ENCODE peak calls at places on chromosomes 2 and 18, in nine cellular contexts. F is stomach, V is HCT116, X is GM12891, W is breast epithelium, U is transverse colon, E is prostate gland, T is K562, Y is vagina. P is an unnamed sample.

GRCh38 chr2:214482716-214483115 is 71.9 kb downstream of the VWC2L start:
- DNase-seq in F (no peak), V (no peak), X (no peak), W (no peak), U (no peak), E (no peak), T (no peak), Y (no peak), P (no peak)

GRCh38 chr2:69298261-69298660 is 88.8 kb downstream of the GFPT1 start:
- DNase-seq in F (no peak), V (no peak), X (no peak), W (no peak), U (no peak), E (no peak), T (no peak), Y (no peak), P (no peak)

GRCh38 chr2:58535182-58535581 is 294.1 kb upstream of the FANCL start:
- DNase-seq in F (no peak), V (no peak), X (no peak), W (no peak), U (no peak), E (no peak), T (no peak), Y (no peak), P (no peak)

GRCh38 chr2:230870544-230871360 is 6.0 kb downstream of the ITM2C start:
- DNase-seq in F (peak), V (no peak), X (no peak), W (peak), U (peak), E (no peak), T (no peak), Y (peak), P (peak)

GRCh38 chr2:234275515-234275914 is 221.4 kb downstream of the ARL4C start:
- DNase-seq in F (no peak), V (no peak), X (no peak), W (no peak), U (no peak), E (no peak), T (no peak), Y (no peak), P (no peak)

GRCh38 chr2:94759211-94759610 is 112.0 kb upstream of the TEKT4 start:
- DNase-seq in F (no peak), V (peak), X (no peak), W (no peak), U (no peak), E (no peak), T (peak), Y (no peak), P (no peak)

GRCh38 chr2:101808006-101808562 is 110.6 kb downstream of the MAP4K4 start:
- DNase-seq in F (no peak), V (no peak), X (no peak), W (no peak), U (no peak), E (no peak), T (no peak), Y (no peak), P (no peak)

GRCh38 chr2:234725528-234726264 is 226.1 kb upstream of the SH3BP4 start:
- DNase-seq in F (no peak), V (no peak), X (no peak), W (no peak), U (peak), E (no peak), T (no peak), Y (no peak), P (no peak)

GRCh38 chr2:88538362-88538917 is 85.9 kb upstream of the FOXI3 start:
- DNase-seq in F (no peak), V (no peak), X (no peak), W (no peak), U (no peak), E (no peak), T (no peak), Y (no peak), P (no peak)

GRCh38 chr18:47519706-47520105 is 268.2 kb upstream of the SKOR2 start:
- DNase-seq in F (no peak), V (no peak), X (no peak), W (no peak), U (no peak), E (no peak), T (no peak), Y (peak), P (no peak)
- TF ChIP-seq POLR2AphosphoS5 in F (no peak), V (no peak), X (no peak), W (no peak), U (no peak), E (no peak), T (no peak), Y (no peak), P (no peak)

GRCh38 chr18:61896118-61896517 is 3.3 kb upstream of the RNF152 start:
- DNase-seq in F (no peak), V (no peak), X (no peak), W (no peak), U (no peak), E (no peak), T (no peak), Y (no peak), P (no peak)

GRCh38 chr18:61893304-61893970 is 630 bp upstream of the RNF152 start:
- DNase-seq in F (peak), V (no peak), X (peak), W (no peak), U (peak), E (peak), T (peak), Y (no peak), P (no peak)

GRCh38 chr18:61894751-61895524 is 2.1 kb upstream of the RNF152 start:
- DNase-seq in F (no peak), V (no peak), X (peak), W (no peak), U (no peak), E (peak), T (no peak), Y (no peak), P (no peak)

GRCh38 chr18:61892683-61893303 is at the start of gene RNF152:
- DNase-seq in F (peak), V (no peak), X (no peak), W (peak), U (peak), E (peak), T (no peak), Y (no peak), P (no peak)

DNA sequence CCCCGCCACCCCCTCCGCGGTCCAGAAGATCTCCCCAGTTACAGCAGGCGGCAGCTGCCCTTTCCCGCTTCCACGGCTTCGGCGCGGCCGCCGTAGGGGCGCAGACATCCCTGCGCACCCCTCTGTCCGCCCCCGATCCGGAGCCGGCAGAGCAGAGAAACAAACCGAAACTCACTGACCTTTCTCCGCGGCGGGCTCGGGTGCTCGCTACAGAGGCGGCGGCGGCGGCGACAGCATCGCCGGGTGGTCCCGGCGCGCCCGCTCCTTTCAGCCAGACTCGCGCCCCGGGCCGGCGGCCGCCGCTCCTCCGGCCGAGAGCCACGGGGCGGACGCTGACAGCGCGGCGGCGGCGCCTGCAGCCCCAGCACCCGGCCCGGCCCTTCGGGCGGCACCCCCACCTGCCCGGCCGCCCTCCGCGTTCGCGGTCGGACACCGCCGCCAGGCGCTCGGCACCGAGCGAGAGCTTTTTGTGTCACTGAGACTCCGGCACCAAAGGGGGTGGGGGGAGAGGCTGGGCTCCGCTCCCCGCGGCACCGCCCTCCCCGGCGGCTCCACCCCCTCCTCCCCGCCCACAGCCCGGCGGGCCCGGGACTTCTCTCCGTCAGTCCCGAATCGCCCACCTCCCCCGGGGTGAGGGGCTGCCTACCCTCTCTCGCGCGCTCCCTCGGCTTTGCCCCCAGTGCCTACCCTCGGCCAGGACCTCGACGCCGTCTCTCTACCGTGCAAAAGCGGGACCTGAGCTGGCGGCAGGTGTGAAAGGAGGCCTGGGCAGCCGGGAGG is 1.4 kb upstream of the RNF152 start:
- DNase-seq in F (peak), V (peak), X (peak), W (peak), U (peak), E (peak), T (peak), Y (no peak), P (peak)
- TF ChIP-seq POLR2A in F (no peak), V (no peak), X (no peak), W (no peak), U (peak), E (peak), T (no peak), Y (peak), P (no peak)

GRCh38 chr2:96553176-96553956 is 16.8 kb downstream of the ARID5A start:
- DNase-seq in F (no peak), V (no peak), X (no peak), W (no peak), U (no peak), E (no peak), T (no peak), Y (peak), P (no peak)
- TF ChIP-seq POLR2AphosphoS5 in F (no peak), V (no peak), X (no peak), W (no peak), U (no peak), E (no peak), T (no peak), Y (no peak), P (peak)

GRCh38 chr2:127137741-127138140 is 30.8 kb upstream of the BIN1 start:
- DNase-seq in F (no peak), V (no peak), X (no peak), W (no peak), U (no peak), E (no peak), T (no peak), Y (no peak), P (no peak)

GRCh38 chr2:127137225-127137624 is 30.3 kb upstream of the BIN1 start:
- DNase-seq in F (no peak), V (no peak), X (no peak), W (no peak), U (no peak), E (no peak), T (no peak), Y (no peak), P (no peak)

GRCh38 chr2:127133793-127134192 is 26.8 kb upstream of the BIN1 start:
- DNase-seq in F (no peak), V (no peak), X (no peak), W (no peak), U (no peak), E (no peak), T (no peak), Y (no peak), P (no peak)

GRCh38 chr2:127134833-127135830 is 28.2 kb upstream of the BIN1 start:
- DNase-seq in F (no peak), V (no peak), X (no peak), W (no peak), U (no peak), E (no peak), T (no peak), Y (no peak), P (peak)

DNA sequence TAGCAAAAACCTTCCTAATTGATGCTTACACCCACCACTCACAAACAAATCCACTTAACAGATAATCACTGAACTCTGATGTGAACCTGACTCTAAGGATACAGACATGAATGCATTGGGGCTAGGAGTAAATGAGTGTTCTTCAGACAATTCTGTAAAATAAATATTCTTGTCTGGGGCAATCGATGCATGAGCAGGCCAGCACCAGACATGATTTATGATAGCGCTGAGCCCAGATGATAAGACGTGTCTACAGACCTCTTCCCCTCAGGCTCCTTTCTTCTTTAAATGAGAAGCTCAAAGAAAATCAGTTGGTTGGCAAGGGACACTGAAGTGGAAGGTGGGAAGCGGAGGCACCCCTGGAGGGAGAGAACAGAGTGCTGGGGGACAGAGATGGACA is 27.3 kb upstream of the BIN1 start:
- DNase-seq in F (no peak), V (no peak), X (no peak), W (no peak), U (no peak), E (no peak), T (no peak), Y (no peak), P (no peak)
- TF ChIP-seq POLR2A in F (no peak), V (no peak), X (no peak), W (no peak), U (no peak), E (no peak), T (no peak), Y (no peak), P (no peak)

GRCh38 chr2:118841828-118842461 is 5.5 kb downstream of the EN1 start:
- DNase-seq in F (no peak), V (no peak), X (no peak), W (no peak), U (no peak), E (no peak), T (no peak), Y (no peak), P (peak)
- TF ChIP-seq POLR2AphosphoS5 in F (no peak), V (no peak), X (no peak), W (no peak), U (no peak), E (no peak), T (no peak), Y (no peak), P (peak)

DNA sequence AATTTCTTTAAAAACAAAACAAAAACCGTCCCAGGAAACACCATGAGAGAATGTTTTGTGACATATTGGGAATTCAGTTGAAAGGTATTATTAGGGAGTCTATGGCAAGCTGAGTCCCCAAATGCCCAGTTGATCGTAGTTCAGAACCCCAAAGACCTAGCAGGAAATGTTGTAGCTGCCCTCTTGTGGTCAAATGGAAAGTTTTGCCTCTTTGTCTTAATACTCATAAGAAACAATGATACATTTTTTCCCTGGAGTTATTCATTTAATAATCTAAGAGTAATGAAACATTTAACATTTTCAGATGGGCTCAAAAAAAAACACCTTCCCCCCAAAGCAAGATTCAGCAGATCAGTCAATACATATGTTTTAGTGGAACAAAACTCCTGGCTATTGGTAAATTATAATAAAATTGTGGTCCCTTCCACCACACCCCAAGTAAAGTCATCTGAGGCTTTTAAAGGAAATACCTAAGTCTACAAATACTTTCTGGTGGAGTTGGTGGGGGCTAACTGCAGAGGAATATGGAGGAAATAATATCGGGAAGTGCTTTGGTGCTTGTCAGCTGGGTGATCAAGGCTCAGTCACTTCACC is 37.8 kb upstream of the EFEMP1 start:
- DNase-seq in F (no peak), V (peak), X (peak), W (no peak), U (no peak), E (peak), T (peak), Y (no peak), P (no peak)
- TF ChIP-seq POLR2A in F (no peak), V (no peak), X (no peak), W (no peak), U (no peak), E (no peak), T (no peak), Y (no peak), P (no peak)

GRCh38 chr2:100560431-100560830 is 2.4 kb upstream of the PDCL3 start:
- DNase-seq in F (no peak), V (no peak), X (no peak), W (no peak), U (no peak), E (no peak), T (no peak), Y (no peak), P (no peak)

GRCh38 chr2:100563407-100564247 is 834 bp downstream of the PDCL3 start:
- DNase-seq in F (no peak), V (no peak), X (no peak), W (no peak), U (no peak), E (no peak), T (peak), Y (no peak), P (peak)

GRCh38 chr2:100561191-100561590 is 1.6 kb upstream of the PDCL3 start:
- DNase-seq in F (no peak), V (no peak), X (no peak), W (no peak), U (no peak), E (no peak), T (no peak), Y (no peak), P (no peak)

DNA sequence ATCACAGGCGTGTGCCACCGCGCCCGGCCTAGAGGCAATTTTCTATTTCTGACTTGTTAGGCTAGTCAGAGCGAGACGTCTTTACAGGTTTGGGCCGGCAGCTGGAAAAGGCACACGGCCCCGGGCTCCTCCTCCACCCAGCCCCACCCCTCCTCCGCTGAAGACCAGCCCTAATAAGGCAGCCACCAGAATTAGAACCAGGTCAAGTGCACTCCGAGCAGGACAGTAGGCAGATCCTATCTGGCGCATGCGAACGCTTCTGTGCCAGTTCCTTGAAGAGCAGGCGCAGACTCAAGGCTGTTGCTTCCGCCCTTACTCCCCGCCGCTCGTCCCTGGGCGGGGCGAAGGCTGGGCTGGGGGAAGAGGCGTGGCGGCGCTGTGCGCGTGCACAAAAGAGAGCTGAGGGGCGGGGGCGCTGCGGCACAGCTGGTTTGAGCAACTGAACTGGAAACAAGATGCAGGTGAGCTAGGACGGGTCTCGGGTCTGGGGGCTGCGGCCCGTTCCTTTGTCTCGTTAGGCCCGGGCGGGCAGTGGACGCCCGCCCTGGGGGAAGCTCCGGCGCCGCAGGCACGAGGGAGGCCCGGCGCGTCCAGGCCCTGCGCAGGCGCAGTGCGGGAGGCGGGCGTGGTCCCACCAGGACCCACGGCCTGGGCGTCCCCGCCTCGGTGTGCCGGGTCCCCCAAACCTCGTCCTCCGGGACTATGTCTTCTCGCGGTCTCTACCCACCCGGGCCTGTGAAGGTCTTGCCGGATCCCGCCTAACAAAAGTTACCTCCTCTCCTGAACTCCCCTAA is at the start of gene PDCL3:
- DNase-seq in F (peak), V (peak), X (peak), W (peak), U (peak), E (peak), T (peak), Y (peak), P (peak)
- TF ChIP-seq POLR2AphosphoS5 in F (peak), V (no peak), X (no peak), W (peak), U (peak), E (peak), T (peak), Y (peak), P (peak)

GRCh38 chr2:42459296-42459695 is 34.5 kb downstream of the KCNG3 start:
- DNase-seq in F (no peak), V (no peak), X (no peak), W (no peak), U (no peak), E (no peak), T (no peak), Y (no peak), P (no peak)
- TF ChIP-seq POLR2A in F (no peak), V (no peak), X (no peak), W (no peak), U (no peak), E (no peak), T (no peak), Y (no peak), P (no peak)

P was measured in spleen.